ENCODE peak calls at places on chromosomes 4 and X, in eight cellular contexts. A, U, G, H, X, W, T and Q are unnamed samples.

GRCh38 chr4:70996014-70996353 is 2.5 kb downstream of the DCK start:
- DNase-seq in T (no peak), G (no peak), W (no peak), U (no peak), X (no peak), H (no peak), A (no peak), Q (no peak)

GRCh38 chr4:174550541-174550940 is 28.3 kb upstream of the HPGD start:
- DNase-seq in X (no peak), U (no peak), A (no peak), G (no peak), H (no peak), W (no peak), T (no peak), Q (no peak)

GRCh38 chr4:30863031-30863430 is 142.9 kb downstream of the PCDH7 start:
- DNase-seq in T (no peak), H (no peak), X (no peak), W (no peak), A (no peak), U (no peak), G (no peak), Q (no peak)

GRCh38 chr4:122898370-122899150 is 23.8 kb downstream of the NUDT6 start:
- DNase-seq in U (no peak), G (no peak), W (peak; percentile 85), H (no peak), T (no peak), A (no peak), X (no peak), Q (no peak)

GRCh38 chrX:21412883-21413282 is 38.7 kb downstream of the CNKSR2 start:
- DNase-seq in T (no peak), G (no peak), A (no peak), W (no peak), U (no peak), X (no peak), H (no peak), Q (no peak)

GRCh38 chr4:107520368-107520767 is 199.7 kb downstream of the PAPSS1 start:
- DNase-seq in U (no peak), W (no peak), X (no peak), T (no peak), A (no peak), G (no peak), H (no peak), Q (no peak)

GRCh38 chrX:45668686-45669443 is 468.2 kb upstream of the DIPK2B start:
- DNase-seq in H (no peak), U (no peak), A (no peak), W (no peak), T (no peak), X (no peak), G (no peak), Q (no peak)

GRCh38 chrX:155612312-155613224 is at the start of gene TMLHE:
- DNase-seq in T (no peak), H (peak; percentile 41), W (peak; percentile 75), A (peak; percentile 76), G (peak; percentile 39), X (peak; percentile 80), U (peak; percentile 62), Q (peak; percentile 67)

GRCh38 chr4:48639816-48640215 is 140.3 kb downstream of the FRYL start:
- DNase-seq in T (no peak), X (no peak), A (no peak), G (no peak), W (no peak), U (no peak), H (no peak), Q (no peak)

GRCh38 chr4:153065286-153065685 is 129.2 kb downstream of the FHDC1 start:
- DNase-seq in T (no peak), U (peak; percentile 54), X (no peak), A (no peak), G (no peak), H (no peak), W (no peak), Q (no peak)

GRCh38 chrX:132692066-132692465 is 203.2 kb upstream of the MBNL3 start:
- DNase-seq in H (no peak), A (no peak), W (no peak), U (no peak), G (no peak), X (no peak), T (no peak), Q (no peak)

GRCh38 chrX:2442694-2443093 is 58.1 kb downstream of the DHRSX start:
- DNase-seq in H (no peak), X (no peak), W (no peak), A (no peak), G (no peak), T (no peak), U (no peak), Q (no peak)

GRCh38 chrX:30673884-30674598 is 20.8 kb downstream of the GK start:
- DNase-seq in H (no peak), A (no peak), T (no peak), G (no peak), U (no peak), W (no peak), X (no peak), Q (no peak)

GRCh38 chr4:77665381-77666069 is 59.9 kb downstream of the CXCL13 start:
- DNase-seq in H (no peak), U (no peak), A (no peak), W (no peak), G (no peak), T (no peak), X (no peak), Q (no peak)

GRCh38 chr4:162102713-162103112 is 61.1 kb downstream of the FSTL5 start:
- DNase-seq in X (no peak), W (no peak), T (no peak), A (no peak), U (no peak), H (no peak), G (no peak), Q (no peak)

GRCh38 chrX:153908219-153908875 is 3.9 kb downstream of the AVPR2 start:
- DNase-seq in X (no peak), T (no peak), W (no peak), H (no peak), G (no peak), A (no peak), U (no peak), Q (no peak)

GRCh38 chr4:52751349-52751911 is at the start of gene ERVMER34-1:
- DNase-seq in G (no peak), U (peak; percentile 84), X (peak; percentile 7), T (peak; percentile 38), A (no peak), H (peak; percentile 29), W (no peak), Q (no peak)

GRCh38 chrX:54447461-54447860 is 7.3 kb downstream of the TSR2 start:
- DNase-seq in W (no peak), T (no peak), X (no peak), A (peak; percentile 49), G (no peak), U (no peak), H (no peak), Q (peak; percentile 6)

GRCh38 chrX:13115457-13115856 is 71.0 kb upstream of the FAM9C start:
- DNase-seq in H (no peak), X (no peak), A (no peak), T (no peak), W (no peak), U (no peak), G (no peak), Q (no peak)

GRCh38 chr4:41670530-41670929 is 78.0 kb downstream of the PHOX2B start:
- DNase-seq in G (no peak), A (no peak), H (peak; percentile 6), T (peak; percentile 86), U (peak; percentile 79), W (no peak), X (no peak), Q (no peak)

GRCh38 chr4:99002274-99002673 is 6.8 kb downstream of the METAP1 start:
- DNase-seq in T (no peak), U (no peak), G (no peak), A (no peak), X (no peak), W (no peak), H (no peak), Q (no peak)

GRCh38 chr4:111934294-111934693 is 211.0 kb upstream of the FAM241A start:
- DNase-seq in W (no peak), X (no peak), H (no peak), A (no peak), G (no peak), U (no peak), T (no peak), Q (no peak)

GRCh38 chr4:87213425-87213824 is 7.0 kb downstream of the KLHL8 start:
- DNase-seq in U (no peak), T (no peak), G (no peak), H (no peak), W (no peak), X (no peak), A (no peak), Q (no peak)

GRCh38 chr4:123836919-123837605 is 440.5 kb downstream of the SPRY1 start:
- DNase-seq in A (no peak), H (no peak), X (no peak), G (no peak), T (no peak), W (no peak), U (no peak), Q (no peak)